ENCODE peak calls at places on chromosome 10, in six cellular contexts. B is GM18507, X is NCI-H2081, I is aorta, Y is fibroblast of pulmonary artery, O is KBM-7. M is an unnamed sample.

GRCh38 chr10:103812004-103812403 is 43.4 kb downstream of the SH3PXD2A start:
- DNase-seq in B (no peak), X (no peak), I (peak), Y (no peak), O (no peak), M (no peak)

GRCh38 chr10:128062331-128062730 is 63.9 kb downstream of the MKI67 start:
- DNase-seq in B (no peak), X (no peak), I (peak), Y (no peak), O (peak), M (no peak)

GRCh38 chr10:69968830-69969229 is 83.8 kb upstream of the MACROH2A2 start:
- DNase-seq in B (no peak), X (peak), I (no peak), Y (peak), O (no peak), M (peak)

GRCh38 chr10:71349401-71349800 is 30.3 kb downstream of the SLC29A3 start:
- DNase-seq in B (no peak), X (no peak), I (no peak), Y (no peak), O (no peak), M (no peak)

GRCh38 chr10:57964371-57964770 is 303.3 kb downstream of the IPMK start:
- DNase-seq in B (no peak), X (peak), I (no peak), Y (peak), O (no peak), M (no peak)

GRCh38 chr10:386751-387693 is 251.8 kb downstream of the ZMYND11 start:
- DNase-seq in B (no peak), X (no peak), I (no peak), Y (no peak), O (no peak), M (no peak)

GRCh38 chr10:50988792-50989191 is 85.5 kb upstream of the PRKG1 start:
- DNase-seq in B (no peak), X (no peak), I (no peak), Y (peak), O (peak), M (peak)

GRCh38 chr10:31888442-31888841 is 40.2 kb downstream of the ARHGAP12 start:
- DNase-seq in B (no peak), X (no peak), I (no peak), Y (no peak), O (no peak), M (no peak)

GRCh38 chr10:25176421-25176968 is 1.7 kb downstream of the GPR158 start:
- DNase-seq in B (no peak), X (peak), I (no peak), Y (no peak), O (no peak), M (no peak)

GRCh38 chr10:18665815-18666558 is 6.8 kb downstream of the ARL5B start:
- DNase-seq in B (no peak), X (no peak), I (no peak), Y (no peak), O (no peak), M (peak)